ENCODE peak calls at places on chromosomes 7 and 10, in six cellular contexts. Q is Panc1, N is transverse colon, V is GM23338, M is K562, H is HCT116. L is an unnamed sample.

GRCh38 chr10:118496525-118496924 is 98.9 kb downstream of the PRLHR start:
- DNase-seq in N (peak; percentile 56), V (no peak), M (no peak), H (no peak), Q (no peak), L (no peak)

GRCh38 chr10:52583341-52583740 is 189.2 kb downstream of the MBL2 start:
- DNase-seq in V (no peak), H (no peak), Q (no peak), M (no peak), N (no peak), L (no peak)

GRCh38 chr7:27965650-27966049 is 214.9 kb downstream of the JAZF1 start:
- DNase-seq in V (no peak), Q (no peak), H (no peak), M (no peak), N (no peak), L (no peak)

GRCh38 chr10:55058800-55059199 is 257.8 kb upstream of the PCDH15 start:
- DNase-seq in N (no peak), H (no peak), Q (no peak), M (no peak), V (no peak), L (no peak)

GRCh38 chr10:70232859-70233108 is 445 bp downstream of the PPA1 start:
- DNase-seq in Q (no peak), M (no peak), V (no peak), H (no peak), N (no peak), L (no peak)

GRCh38 chr10:17206210-17206709 is 4.8 kb upstream of the TRDMT1 start:
- DNase-seq in Q (no peak), N (no peak), M (no peak), H (no peak), V (no peak), L (no peak)

GRCh38 chr10:90964781-90965462 is 44.0 kb upstream of the ANKRD1 start:
- DNase-seq in H (no peak), Q (no peak), V (no peak), M (no peak), N (no peak), L (no peak)

GRCh38 chr7:50733552-50733951 is 49.1 kb downstream of the GRB10 start:
- DNase-seq in M (no peak), V (no peak), N (no peak), H (no peak), Q (no peak), L (no peak)

GRCh38 chr7:156067156-156067555 is 254.9 kb upstream of the SHH start:
- DNase-seq in H (no peak), V (no peak), M (no peak), Q (no peak), N (no peak), L (no peak)

GRCh38 chr10:6091630-6092029 is 2.8 kb downstream of the RBM17 start:
- DNase-seq in H (no peak), V (no peak), M (no peak), Q (no peak), N (no peak), L (no peak)

GRCh38 chr7:129501760-129502707 is at the start of gene SMKR1:
- DNase-seq in N (peak; percentile 88), H (peak; percentile 46), V (peak; percentile 78), M (peak; percentile 99), Q (no peak), L (peak; percentile 93)

GRCh38 chr7:135265637-135266036 is 32.0 kb downstream of the STRA8 start:
- DNase-seq in V (no peak), Q (no peak), H (no peak), N (no peak), M (no peak), L (no peak)

GRCh38 chr10:4013651-4014085 is 228.7 kb upstream of the KLF6 start:
- DNase-seq in V (no peak), N (no peak), Q (no peak), H (no peak), M (no peak), L (no peak)

GRCh38 chr7:155885162-155886160 is 73.2 kb upstream of the SHH start:
- DNase-seq in M (no peak), V (no peak), Q (no peak), N (no peak), H (no peak), L (no peak)

GRCh38 chr7:129769400-129769774 is 157.9 kb downstream of the NRF1 start:
- DNase-seq in H (no peak), N (no peak), V (no peak), Q (no peak), M (no peak), L (no peak)

GRCh38 chr7:90621130-90621891 is 25.2 kb downstream of the CDK14 start:
- DNase-seq in H (no peak), V (no peak), M (no peak), Q (no peak), N (no peak), L (no peak)

GRCh38 chr10:131960631-131961046 is 21.1 kb downstream of the BNIP3 start:
- DNase-seq in M (no peak), H (no peak), N (no peak), Q (no peak), V (peak; percentile 24), L (no peak)

GRCh38 chr10:60192986-60193385 is 196.7 kb downstream of the ANK3 start:
- DNase-seq in N (no peak), V (no peak), M (no peak), Q (no peak), H (no peak), L (no peak)

GRCh38 chr7:29318853-29319718 is 124.5 kb downstream of the CHN2 start:
- DNase-seq in N (no peak), H (no peak), V (no peak), Q (no peak), M (no peak), L (no peak)

GRCh38 chr7:106367018-106367420 is 82.2 kb upstream of the NAMPT start:
- DNase-seq in N (no peak), Q (no peak), H (no peak), M (peak; percentile 33), V (peak; percentile 59), L (no peak)

GRCh38 chr10:47318706-47319105 is 3.5 kb upstream of the GDF2 start:
- DNase-seq in M (no peak), Q (no peak), N (no peak), H (peak; percentile 39), V (peak; percentile 44), L (no peak)

GRCh38 chr10:85741626-85742300 is 624.8 kb downstream of the GRID1 start:
- DNase-seq in Q (peak; percentile 10), N (no peak), V (no peak), M (no peak), H (no peak), L (peak; percentile 4)

GRCh38 chr10:50603151-50603850 is 20.5 kb downstream of the SGMS1 start:
- DNase-seq in V (no peak), H (no peak), N (no peak), M (no peak), Q (no peak), L (no peak)

GRCh38 chr10:99370993-99371392 is 41.8 kb downstream of the CNNM1 start:
- DNase-seq in M (peak; percentile 29), V (peak; percentile 32), N (no peak), Q (no peak), H (peak; percentile 42), L (no peak)

GRCh38 chr10:98242823-98243222 is 25.2 kb downstream of the LOXL4 start:
- DNase-seq in Q (no peak), M (no peak), H (no peak), N (no peak), V (no peak), L (no peak)

GRCh38 chr7:115679976-115680375 is 350.6 kb downstream of the TFEC start:
- DNase-seq in Q (peak; percentile 22), V (peak; percentile 82), M (no peak), H (peak; percentile 38), N (peak; percentile 10), L (no peak)

GRCh38 chr7:7556852-7557251 is 9.8 kb upstream of the MIOS start:
- DNase-seq in Q (no peak), N (no peak), H (no peak), V (no peak), M (no peak), L (no peak)

GRCh38 chr7:151426486-151426905 is 13.4 kb downstream of the CRYGN start:
- DNase-seq in Q (no peak), M (no peak), V (no peak), N (peak; percentile 60), H (peak; percentile 60), L (no peak)
- TF ChIP-seq POLR2AphosphoS5 in Q (no peak), M (no peak), V (no peak), N (peak; percentile 11), H (peak; percentile 34), L (no peak)

GRCh38 chr10:93305122-93305521 is 177.0 kb downstream of the MYOF start:
- DNase-seq in M (no peak), V (no peak), N (no peak), H (no peak), Q (no peak), L (no peak)
- TF ChIP-seq POLR2AphosphoS5 in M (no peak), V (no peak), N (no peak), H (peak; percentile 25), Q (peak; percentile 21), L (no peak)

DNA sequence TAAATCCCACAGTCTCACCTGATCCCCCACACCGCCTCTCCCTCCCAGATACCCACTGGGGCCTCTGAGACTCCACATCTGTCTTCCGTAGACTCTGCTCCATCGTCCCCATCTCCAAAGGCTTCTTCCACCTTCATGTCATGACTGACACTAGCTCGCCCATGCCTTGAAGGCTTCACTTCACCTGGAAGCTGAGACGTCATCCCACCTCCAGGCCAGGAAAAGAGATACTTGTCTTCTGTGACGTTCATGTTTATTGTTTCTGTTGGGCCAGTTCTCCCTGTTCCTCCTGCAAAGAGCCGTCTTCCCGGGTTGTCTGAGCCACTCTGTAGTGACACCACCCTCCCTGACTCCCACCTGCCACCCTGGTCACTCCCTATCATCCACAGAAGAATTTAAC is 3.6 kb upstream of the ZNF862 start:
- DNase-seq in M (no peak), N (no peak), H (no peak), Q (no peak), V (no peak), L (no peak)
- TF ChIP-seq POLR2AphosphoS5 in M (no peak), N (no peak), H (no peak), Q (no peak), V (no peak), L (no peak)

GRCh38 chr7:151078233-151079040 is 2.2 kb downstream of the FASTK start:
- DNase-seq in H (no peak), N (no peak), V (no peak), M (no peak), Q (no peak), L (no peak)
- TF ChIP-seq POLR2AphosphoS5 in H (peak; percentile 33), N (no peak), V (peak; percentile 44), M (peak; percentile 50), Q (peak; percentile 15), L (peak; percentile 52)